ENCODE peak calls at places on chromosome 1, in eight cellular contexts. One of them, this sample, is unnamed.

GRCh38 chr1:179583869-179584268 is 7.8 kb upstream of the TDRD5 start:
- DNase-seq in brain microvascular endothelial cell: no peak
- DNase-seq in stimulated activated CD4-positive, alpha-beta T cell treated with anti-CD3 and anti-CD28 coated beads, Interleukin-4, amount 100 ng/mL, for 48 hours: no peak
- DNase-seq in NCI-H2081: no peak
- DNase-seq in SHP77: no peak
- DNase-seq in ELR: no peak
- DNase-seq in activated naive CD4-positive, alpha-beta T cell: no peak
- DNase-seq in heart right ventricle: no peak
- DNase-seq in this sample: no peak

GRCh38 chr1:197911172-197911856 is 5.9 kb upstream of the LHX9 start:
- DNase-seq in brain microvascular endothelial cell: no peak
- DNase-seq in stimulated activated CD4-positive, alpha-beta T cell treated with anti-CD3 and anti-CD28 coated beads, Interleukin-4, amount 100 ng/mL, for 48 hours: no peak
- DNase-seq in NCI-H2081: no peak
- DNase-seq in SHP77: no peak
- DNase-seq in ELR: peak; percentile 46
- DNase-seq in activated naive CD4-positive, alpha-beta T cell: no peak
- DNase-seq in heart right ventricle: no peak
- DNase-seq in this sample: no peak

GRCh38 chr1:53330819-53331218 is 2.9 kb upstream of the LRP8 start:
- DNase-seq in brain microvascular endothelial cell: no peak
- DNase-seq in stimulated activated CD4-positive, alpha-beta T cell treated with anti-CD3 and anti-CD28 coated beads, Interleukin-4, amount 100 ng/mL, for 48 hours: no peak
- DNase-seq in NCI-H2081: no peak
- DNase-seq in SHP77: no peak
- DNase-seq in ELR: no peak
- DNase-seq in activated naive CD4-positive, alpha-beta T cell: no peak
- DNase-seq in heart right ventricle: no peak
- DNase-seq in this sample: no peak

GRCh38 chr1:98794196-98794886 is 132.8 kb downstream of the SNX7 start:
- DNase-seq in brain microvascular endothelial cell: peak; percentile 77
- DNase-seq in stimulated activated CD4-positive, alpha-beta T cell treated with anti-CD3 and anti-CD28 coated beads, Interleukin-4, amount 100 ng/mL, for 48 hours: peak; percentile 19
- DNase-seq in NCI-H2081: peak; percentile 41
- DNase-seq in SHP77: peak; percentile 30
- DNase-seq in ELR: peak; percentile 72
- DNase-seq in activated naive CD4-positive, alpha-beta T cell: no peak
- DNase-seq in heart right ventricle: no peak
- DNase-seq in this sample: peak; percentile 52

GRCh38 chr1:202349263-202349928 is 897 bp downstream of the PPP1R12B start:
- DNase-seq in brain microvascular endothelial cell: peak; percentile 93
- DNase-seq in stimulated activated CD4-positive, alpha-beta T cell treated with anti-CD3 and anti-CD28 coated beads, Interleukin-4, amount 100 ng/mL, for 48 hours: no peak
- DNase-seq in NCI-H2081: no peak
- DNase-seq in SHP77: no peak
- DNase-seq in ELR: peak; percentile 79
- DNase-seq in activated naive CD4-positive, alpha-beta T cell: no peak
- DNase-seq in heart right ventricle: no peak
- DNase-seq in this sample: no peak

GRCh38 chr1:226355679-226356583 is 47.0 kb upstream of the LIN9 start:
- DNase-seq in brain microvascular endothelial cell: no peak
- DNase-seq in stimulated activated CD4-positive, alpha-beta T cell treated with anti-CD3 and anti-CD28 coated beads, Interleukin-4, amount 100 ng/mL, for 48 hours: no peak
- DNase-seq in NCI-H2081: no peak
- DNase-seq in SHP77: peak; percentile 53
- DNase-seq in ELR: no peak
- DNase-seq in activated naive CD4-positive, alpha-beta T cell: no peak
- DNase-seq in heart right ventricle: peak; percentile 52
- DNase-seq in this sample: no peak

GRCh38 chr1:183472488-183473285 is at the start of gene SMG7:
- DNase-seq in brain microvascular endothelial cell: no peak
- DNase-seq in stimulated activated CD4-positive, alpha-beta T cell treated with anti-CD3 and anti-CD28 coated beads, Interleukin-4, amount 100 ng/mL, for 48 hours: peak; percentile 37
- DNase-seq in NCI-H2081: peak; percentile 65
- DNase-seq in SHP77: peak; percentile 27
- DNase-seq in ELR: peak; percentile 50
- DNase-seq in activated naive CD4-positive, alpha-beta T cell: peak; percentile 40
- DNase-seq in heart right ventricle: peak; percentile 50
- DNase-seq in this sample: no peak

GRCh38 chr1:116231752-116232151 is 120.6 kb downstream of the MAB21L3 start:
- DNase-seq in brain microvascular endothelial cell: no peak
- DNase-seq in stimulated activated CD4-positive, alpha-beta T cell treated with anti-CD3 and anti-CD28 coated beads, Interleukin-4, amount 100 ng/mL, for 48 hours: no peak
- DNase-seq in NCI-H2081: no peak
- DNase-seq in SHP77: no peak
- DNase-seq in ELR: no peak
- DNase-seq in activated naive CD4-positive, alpha-beta T cell: no peak
- DNase-seq in heart right ventricle: no peak
- DNase-seq in this sample: no peak

GRCh38 chr1:217776693-217777092 is 145.5 kb downstream of the SPATA17 start:
- DNase-seq in brain microvascular endothelial cell: no peak
- DNase-seq in stimulated activated CD4-positive, alpha-beta T cell treated with anti-CD3 and anti-CD28 coated beads, Interleukin-4, amount 100 ng/mL, for 48 hours: no peak
- DNase-seq in NCI-H2081: no peak
- DNase-seq in SHP77: no peak
- DNase-seq in ELR: no peak
- DNase-seq in activated naive CD4-positive, alpha-beta T cell: no peak
- DNase-seq in heart right ventricle: no peak
- DNase-seq in this sample: no peak

GRCh38 chr1:47930215-47930885 is 66.8 kb downstream of the TRABD2B start:
- DNase-seq in brain microvascular endothelial cell: no peak
- DNase-seq in stimulated activated CD4-positive, alpha-beta T cell treated with anti-CD3 and anti-CD28 coated beads, Interleukin-4, amount 100 ng/mL, for 48 hours: no peak
- DNase-seq in NCI-H2081: no peak
- DNase-seq in SHP77: no peak
- DNase-seq in ELR: no peak
- DNase-seq in activated naive CD4-positive, alpha-beta T cell: no peak
- DNase-seq in heart right ventricle: no peak
- DNase-seq in this sample: no peak

GRCh38 chr1:235473808-235474207 is 30.4 kb downstream of the B3GALNT2 start:
- DNase-seq in brain microvascular endothelial cell: no peak
- DNase-seq in stimulated activated CD4-positive, alpha-beta T cell treated with anti-CD3 and anti-CD28 coated beads, Interleukin-4, amount 100 ng/mL, for 48 hours: no peak
- DNase-seq in NCI-H2081: no peak
- DNase-seq in SHP77: no peak
- DNase-seq in ELR: peak; percentile 54
- DNase-seq in activated naive CD4-positive, alpha-beta T cell: no peak
- DNase-seq in heart right ventricle: no peak
- DNase-seq in this sample: no peak

GRCh38 chr1:30273021-30273325 is 450.4 kb downstream of the MATN1 start:
- DNase-seq in brain microvascular endothelial cell: no peak
- DNase-seq in stimulated activated CD4-positive, alpha-beta T cell treated with anti-CD3 and anti-CD28 coated beads, Interleukin-4, amount 100 ng/mL, for 48 hours: no peak
- DNase-seq in NCI-H2081: no peak
- DNase-seq in SHP77: no peak
- DNase-seq in ELR: no peak
- DNase-seq in activated naive CD4-positive, alpha-beta T cell: no peak
- DNase-seq in heart right ventricle: no peak
- DNase-seq in this sample: no peak